ENCODE peak calls at places on chromosomes 6 and 20, in five cellular contexts. One of them, this sample, is unnamed.

GRCh38 chr6:136774228-136775041 is 17.8 kb downstream of the MAP3K5 start:
- DNase-seq in stomach: no peak
- DNase-seq in fibroblast of the aortic adventitia: peak
- DNase-seq in tibial nerve: no peak
- DNase-seq in HepG2: no peak
- DNase-seq in this sample: no peak

GRCh38 chr6:80607814-80608391 is 501.4 kb downstream of the BCKDHB start:
- DNase-seq in stomach: no peak
- DNase-seq in fibroblast of the aortic adventitia: peak
- DNase-seq in tibial nerve: peak
- DNase-seq in HepG2: no peak
- DNase-seq in this sample: no peak

GRCh38 chr6:106158816-106159215 is 72.7 kb downstream of the PRDM1 start:
- DNase-seq in stomach: no peak
- DNase-seq in fibroblast of the aortic adventitia: peak
- DNase-seq in tibial nerve: no peak
- DNase-seq in HepG2: no peak
- DNase-seq in this sample: no peak

GRCh38 chr6:51057296-51057695 is 238.6 kb downstream of the TFAP2B start:
- DNase-seq in stomach: no peak
- DNase-seq in fibroblast of the aortic adventitia: no peak
- DNase-seq in tibial nerve: no peak
- DNase-seq in HepG2: no peak
- DNase-seq in this sample: no peak

GRCh38 chr6:142207265-142207877 is 60.3 kb downstream of the VTA1 start:
- DNase-seq in stomach: peak
- DNase-seq in fibroblast of the aortic adventitia: peak
- DNase-seq in tibial nerve: no peak
- DNase-seq in HepG2: peak
- DNase-seq in this sample: no peak

GRCh38 chr6:6796818-6797217 is 208.3 kb downstream of the LY86 start:
- DNase-seq in stomach: peak
- DNase-seq in fibroblast of the aortic adventitia: no peak
- DNase-seq in tibial nerve: no peak
- DNase-seq in HepG2: no peak
- DNase-seq in this sample: no peak

GRCh38 chr6:55925292-55925691 is 49.9 kb upstream of the BMP5 start:
- DNase-seq in stomach: no peak
- DNase-seq in fibroblast of the aortic adventitia: peak
- DNase-seq in tibial nerve: no peak
- DNase-seq in HepG2: no peak
- DNase-seq in this sample: no peak

GRCh38 chr6:132252113-132252512 is 149.2 kb downstream of the MOXD1 start:
- DNase-seq in stomach: no peak
- DNase-seq in fibroblast of the aortic adventitia: no peak
- DNase-seq in tibial nerve: no peak
- DNase-seq in HepG2: no peak
- DNase-seq in this sample: no peak

GRCh38 chr20:48541581-48542071 is 286.2 kb downstream of the PREX1 start:
- DNase-seq in stomach: no peak
- DNase-seq in fibroblast of the aortic adventitia: no peak
- DNase-seq in tibial nerve: no peak
- DNase-seq in HepG2: no peak
- DNase-seq in this sample: peak

GRCh38 chr6:26155066-26155925 is 68.1 kb downstream of the HFE start:
- DNase-seq in stomach: no peak
- DNase-seq in fibroblast of the aortic adventitia: peak
- DNase-seq in tibial nerve: peak
- DNase-seq in HepG2: peak
- DNase-seq in this sample: peak

GRCh38 chr20:23228912-23229311 is 121.7 kb upstream of the NXT1 start:
- DNase-seq in stomach: no peak
- DNase-seq in fibroblast of the aortic adventitia: peak
- DNase-seq in tibial nerve: peak
- DNase-seq in HepG2: no peak
- DNase-seq in this sample: no peak

GRCh38 chr6:127561660-127562059 is 15.3 kb upstream of the C6orf58 start:
- DNase-seq in stomach: no peak
- DNase-seq in fibroblast of the aortic adventitia: peak
- DNase-seq in tibial nerve: no peak
- DNase-seq in HepG2: no peak
- DNase-seq in this sample: no peak

GRCh38 chr6:116763871-116764270 is 1.6 kb downstream of the FAM162B start:
- DNase-seq in stomach: no peak
- DNase-seq in fibroblast of the aortic adventitia: no peak
- DNase-seq in tibial nerve: no peak
- DNase-seq in HepG2: no peak
- DNase-seq in this sample: no peak

GRCh38 chr6:167441653-167442644 is 117.1 kb downstream of the TTLL2 start:
- DNase-seq in stomach: no peak
- DNase-seq in fibroblast of the aortic adventitia: no peak
- DNase-seq in tibial nerve: no peak
- DNase-seq in HepG2: no peak
- DNase-seq in this sample: no peak

GRCh38 chr6:89520730-89521129 is 87.8 kb downstream of the ANKRD6 start:
- DNase-seq in stomach: no peak
- DNase-seq in fibroblast of the aortic adventitia: no peak
- DNase-seq in tibial nerve: no peak
- DNase-seq in HepG2: no peak
- DNase-seq in this sample: no peak

GRCh38 chr20:1894951-1895673 is at the start of gene SIRPA:
- DNase-seq in stomach: peak
- DNase-seq in fibroblast of the aortic adventitia: peak
- DNase-seq in tibial nerve: peak
- DNase-seq in HepG2: no peak
- DNase-seq in this sample: peak

GRCh38 chr20:1893721-1894470 is 1.3 kb upstream of the SIRPA start:
- DNase-seq in stomach: no peak
- DNase-seq in fibroblast of the aortic adventitia: peak
- DNase-seq in tibial nerve: peak
- DNase-seq in HepG2: peak
- DNase-seq in this sample: no peak

GRCh38 chr20:1895674-1896496 is 678 bp downstream of the SIRPA start:
- DNase-seq in stomach: no peak
- DNase-seq in fibroblast of the aortic adventitia: peak
- DNase-seq in tibial nerve: no peak
- DNase-seq in HepG2: no peak
- DNase-seq in this sample: no peak

GRCh38 chr20:1896859-1897258 is 1.7 kb downstream of the SIRPA start:
- DNase-seq in stomach: no peak
- DNase-seq in fibroblast of the aortic adventitia: no peak
- DNase-seq in tibial nerve: no peak
- DNase-seq in HepG2: no peak
- DNase-seq in this sample: no peak

GRCh38 chr20:1894471-1894950 is 696 bp upstream of the SIRPA start:
- DNase-seq in stomach: peak
- DNase-seq in fibroblast of the aortic adventitia: peak
- DNase-seq in tibial nerve: no peak
- DNase-seq in HepG2: no peak
- DNase-seq in this sample: peak
- TF ChIP-seq CTCF in stomach: no peak
- TF ChIP-seq CTCF in fibroblast of the aortic adventitia: no peak
- TF ChIP-seq CTCF in tibial nerve: no peak
- TF ChIP-seq CTCF in HepG2: no peak
- TF ChIP-seq CTCF in this sample: no peak

DNA sequence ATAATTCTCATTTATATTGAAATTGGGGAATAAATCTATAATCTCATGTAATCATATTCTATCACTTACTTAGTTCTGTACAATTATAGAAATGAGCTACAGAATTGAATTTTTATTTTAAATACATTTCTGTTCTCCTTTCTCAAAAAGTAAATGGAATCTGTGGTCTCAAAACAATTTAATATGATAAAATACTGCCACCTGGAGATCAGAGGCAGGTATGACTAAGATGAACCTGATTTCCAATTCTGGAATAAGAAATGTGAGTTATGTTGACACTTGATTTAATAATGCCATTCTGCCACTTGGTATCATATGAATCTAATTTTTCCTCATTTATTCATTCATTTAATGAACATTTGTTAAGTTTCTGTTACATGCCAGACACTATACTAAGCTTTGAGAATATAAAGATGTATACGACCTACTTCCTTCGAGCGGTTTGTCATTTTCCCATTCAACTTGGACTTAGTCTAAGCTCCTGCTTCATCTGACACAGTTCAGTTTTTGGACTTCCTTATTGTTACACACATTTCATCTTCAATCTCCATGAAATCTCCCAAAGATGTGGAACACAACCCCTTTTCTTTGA is 7.6 kb upstream of the CCDC28A start:
- DNase-seq in stomach: no peak
- DNase-seq in fibroblast of the aortic adventitia: peak
- DNase-seq in tibial nerve: peak
- DNase-seq in HepG2: peak
- DNase-seq in this sample: peak
- TF ChIP-seq CTCF in stomach: no peak
- TF ChIP-seq CTCF in fibroblast of the aortic adventitia: peak
- TF ChIP-seq CTCF in tibial nerve: peak
- TF ChIP-seq CTCF in HepG2: peak
- TF ChIP-seq CTCF in this sample: peak

DNA sequence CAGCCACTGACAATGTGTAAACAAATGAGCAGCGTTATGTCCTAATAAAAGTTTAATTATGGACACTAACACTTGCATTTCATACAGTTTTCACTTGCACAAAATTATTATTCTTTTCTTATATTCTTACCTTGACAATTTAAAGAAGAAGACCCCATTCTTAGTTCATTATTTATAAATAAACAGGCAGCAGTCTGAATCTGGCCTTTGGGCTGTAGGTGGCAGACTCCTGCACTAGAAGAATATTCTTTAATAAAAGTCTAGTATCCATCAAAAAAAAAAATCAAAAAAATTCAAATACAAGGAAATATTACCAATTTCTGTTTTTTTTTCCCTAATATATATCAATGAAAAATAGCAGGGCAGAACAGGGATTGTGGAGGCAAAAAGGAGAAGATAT is 24.8 kb downstream of the PTCHD4 start:
- DNase-seq in stomach: no peak
- DNase-seq in fibroblast of the aortic adventitia: no peak
- DNase-seq in tibial nerve: no peak
- DNase-seq in HepG2: no peak
- DNase-seq in this sample: no peak
- TF ChIP-seq CTCF in stomach: no peak
- TF ChIP-seq CTCF in fibroblast of the aortic adventitia: peak
- TF ChIP-seq CTCF in tibial nerve: no peak
- TF ChIP-seq CTCF in HepG2: no peak
- TF ChIP-seq CTCF in this sample: no peak

GRCh38 chr20:50713677-50714101 is 17.7 kb upstream of the PARD6B start:
- DNase-seq in stomach: peak
- DNase-seq in fibroblast of the aortic adventitia: peak
- DNase-seq in tibial nerve: peak
- DNase-seq in HepG2: no peak
- DNase-seq in this sample: no peak
- TF ChIP-seq CTCF in stomach: no peak
- TF ChIP-seq CTCF in fibroblast of the aortic adventitia: peak
- TF ChIP-seq CTCF in tibial nerve: peak
- TF ChIP-seq CTCF in HepG2: peak
- TF ChIP-seq CTCF in this sample: no peak

DNA sequence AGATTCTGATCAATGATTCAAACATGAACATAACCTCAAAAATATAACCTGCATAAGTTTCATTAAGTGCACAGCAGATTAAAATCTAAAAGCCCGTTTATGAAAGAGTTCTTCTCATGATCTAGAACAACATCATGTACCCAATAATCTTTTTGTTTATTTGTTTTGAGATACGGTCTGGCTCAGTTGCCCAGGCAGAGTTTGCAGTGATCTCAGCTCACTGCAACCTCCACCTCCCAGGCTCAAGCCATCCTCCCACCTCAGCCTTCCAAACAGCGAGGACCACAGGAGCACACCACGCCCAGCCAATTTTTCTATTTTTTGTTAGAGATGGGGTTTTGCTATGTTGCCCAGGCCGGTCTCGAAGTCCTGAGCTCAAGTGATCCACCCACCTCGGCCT is 149.7 kb downstream of the CDK19 start:
- DNase-seq in stomach: no peak
- DNase-seq in fibroblast of the aortic adventitia: no peak
- DNase-seq in tibial nerve: no peak
- DNase-seq in HepG2: no peak
- DNase-seq in this sample: no peak
- TF ChIP-seq CTCF in stomach: no peak
- TF ChIP-seq CTCF in fibroblast of the aortic adventitia: no peak
- TF ChIP-seq CTCF in tibial nerve: no peak
- TF ChIP-seq CTCF in HepG2: no peak
- TF ChIP-seq CTCF in this sample: no peak

GRCh38 chr6:163655217-163656121 is 241.0 kb downstream of the QKI start:
- DNase-seq in stomach: no peak
- DNase-seq in fibroblast of the aortic adventitia: no peak
- DNase-seq in tibial nerve: no peak
- DNase-seq in HepG2: no peak
- DNase-seq in this sample: no peak
- TF ChIP-seq CTCF in stomach: no peak
- TF ChIP-seq CTCF in fibroblast of the aortic adventitia: no peak
- TF ChIP-seq CTCF in tibial nerve: no peak
- TF ChIP-seq CTCF in HepG2: no peak
- TF ChIP-seq CTCF in this sample: no peak

GRCh38 chr6:30397697-30398096 is 52.7 kb downstream of the RPP21 start:
- DNase-seq in stomach: no peak
- DNase-seq in fibroblast of the aortic adventitia: no peak
- DNase-seq in tibial nerve: no peak
- DNase-seq in HepG2: no peak
- DNase-seq in this sample: no peak
- TF ChIP-seq CTCF in stomach: no peak
- TF ChIP-seq CTCF in fibroblast of the aortic adventitia: no peak
- TF ChIP-seq CTCF in tibial nerve: no peak
- TF ChIP-seq CTCF in HepG2: peak
- TF ChIP-seq CTCF in this sample: no peak

DNA sequence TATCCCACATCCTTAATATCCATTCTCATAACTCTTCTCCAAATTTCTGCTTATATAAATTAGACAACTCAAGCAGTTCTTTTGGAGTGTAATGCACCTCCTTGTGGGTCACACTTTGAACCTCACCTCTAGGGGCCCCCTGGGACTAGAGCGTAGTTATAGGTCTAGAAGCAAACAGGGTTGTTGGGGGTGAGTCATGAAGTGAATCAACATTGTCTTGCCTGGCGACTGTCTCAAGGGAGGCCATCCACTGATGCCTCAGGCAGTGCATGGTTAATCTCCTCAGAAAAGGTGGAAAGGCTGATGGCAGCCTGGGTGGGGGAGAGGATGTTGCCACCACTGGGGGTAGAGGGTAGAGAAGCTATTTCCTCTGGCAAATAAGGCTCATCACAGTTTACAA is 129.1 kb downstream of the TNFRSF21 start:
- DNase-seq in stomach: no peak
- DNase-seq in fibroblast of the aortic adventitia: peak
- DNase-seq in tibial nerve: no peak
- DNase-seq in HepG2: peak
- DNase-seq in this sample: no peak
- TF ChIP-seq CTCF in stomach: no peak
- TF ChIP-seq CTCF in fibroblast of the aortic adventitia: no peak
- TF ChIP-seq CTCF in tibial nerve: no peak
- TF ChIP-seq CTCF in HepG2: no peak
- TF ChIP-seq CTCF in this sample: no peak